ENCODE peak calls at places on chromosome 3, in nine cellular contexts. W is fibroblast of lung, S is kidney, F is H1, E is PC-3, U is astrocyte, T is MM.1S, G is Karpas-422, A is HCT116. D is an unnamed sample.

GRCh38 chr3:197800379-197800778 is 9.3 kb downstream of the LRCH3 start:
- DNase-seq in A (no peak), W (peak), U (peak), S (no peak), T (no peak), G (no peak), E (no peak), F (no peak), D (no peak)

GRCh38 chr3:37862219-37862711 is 585 bp downstream of the CTDSPL start:
- DNase-seq in T (no peak), W (peak), U (no peak), E (no peak), A (no peak), G (no peak), F (peak), S (peak), D (peak)

GRCh38 chr3:107598926-107599754 is 76.4 kb downstream of the BBX start:
- DNase-seq in F (no peak), W (peak), U (peak), T (no peak), E (peak), S (peak), A (no peak), G (peak), D (peak)

GRCh38 chr3:43288366-43288765 is 2.0 kb downstream of the SNRK start:
- DNase-seq in S (no peak), W (peak), A (no peak), G (peak), T (peak), U (peak), F (no peak), E (peak), D (no peak)

GRCh38 chr3:31701286-31701685 is 168.6 kb downstream of the STT3B start:
- DNase-seq in E (no peak), T (no peak), U (no peak), A (no peak), G (no peak), S (no peak), W (no peak), F (no peak), D (no peak)

GRCh38 chr3:18295171-18295920 is 129.8 kb downstream of the SATB1 start:
- DNase-seq in F (peak), S (peak), U (peak), G (peak), A (peak), W (peak), T (peak), E (peak), D (peak)

GRCh38 chr3:29313981-29314726 is 33.3 kb downstream of the RBMS3 start:
- DNase-seq in U (no peak), S (no peak), A (no peak), F (no peak), W (no peak), G (no peak), E (no peak), T (no peak), D (no peak)

GRCh38 chr3:168249539-168250414 is 154.1 kb upstream of the GOLIM4 start:
- DNase-seq in U (peak), G (no peak), A (peak), S (peak), F (peak), W (peak), E (peak), T (peak), D (peak)

GRCh38 chr3:193737191-193737751 is 144.3 kb downstream of the OPA1 start:
- DNase-seq in T (no peak), W (no peak), E (no peak), F (no peak), G (no peak), U (no peak), A (no peak), S (no peak), D (peak)

GRCh38 chr3:13152826-13153710 is 79.8 kb upstream of the IQSEC1 start:
- DNase-seq in T (no peak), A (no peak), F (no peak), W (no peak), S (peak), G (no peak), U (no peak), E (no peak), D (peak)

GRCh38 chr3:124163689-124164088 is 171.8 kb upstream of the ROPN1 start:
- DNase-seq in E (no peak), F (no peak), G (no peak), A (no peak), U (no peak), T (no peak), S (no peak), W (no peak), D (no peak)

GRCh38 chr3:185152433-185153169 is at the start of gene C3orf70:
- DNase-seq in W (peak), T (peak), E (peak), A (no peak), U (peak), S (peak), G (no peak), F (peak), D (peak)

GRCh38 chr3:86990734-86991481 is at the start of gene VGLL3:
- DNase-seq in S (peak), U (peak), T (peak), E (peak), G (no peak), A (no peak), W (peak), F (peak), D (peak)

GRCh38 chr3:10007126-10007782 is 19.0 kb upstream of the FANCD2 start:
- DNase-seq in E (no peak), W (no peak), G (no peak), F (no peak), U (no peak), S (no peak), A (no peak), T (no peak), D (no peak)

GRCh38 chr3:6220361-6220957 is 640.5 kb upstream of the GRM7 start:
- DNase-seq in T (no peak), U (no peak), E (no peak), S (no peak), W (no peak), A (no peak), G (no peak), F (no peak), D (no peak)

GRCh38 chr3:112128843-112129727 is 4.0 kb downstream of the GCSAM start:
- DNase-seq in G (peak), W (peak), A (no peak), T (peak), E (peak), S (no peak), F (no peak), U (peak), D (no peak)

GRCh38 chr3:88235102-88235501 is 85.3 kb downstream of the C3orf38 start:
- DNase-seq in S (no peak), A (no peak), G (no peak), W (peak), T (no peak), E (peak), F (no peak), U (peak), D (no peak)

GRCh38 chr3:101903426-101903825 is 54.1 kb downstream of the NFKBIZ start:
- DNase-seq in U (peak), T (no peak), W (peak), A (no peak), S (no peak), F (no peak), G (no peak), E (peak), D (no peak)

GRCh38 chr3:131917006-131917405 is 117.8 kb downstream of the CPNE4 start:
- DNase-seq in G (no peak), T (no peak), U (no peak), F (no peak), E (no peak), W (peak), S (no peak), A (no peak), D (no peak)

GRCh38 chr3:73503781-73504180 is 121.0 kb downstream of the PDZRN3 start:
- DNase-seq in U (no peak), T (peak), G (no peak), E (no peak), W (peak), A (no peak), F (no peak), S (no peak), D (no peak)

GRCh38 chr3:42876940-42877720 is 1.5 kb upstream of the CYP8B1 start:
- DNase-seq in G (peak), W (no peak), S (no peak), A (no peak), U (no peak), E (no peak), F (no peak), T (no peak), D (peak)

GRCh38 chr3:46100812-46101211 is 73.5 kb upstream of the XCR1 start:
- DNase-seq in W (no peak), E (no peak), S (no peak), F (no peak), G (no peak), A (no peak), T (no peak), U (no peak), D (no peak)

GRCh38 chr3:38473229-38473628 is 19.5 kb downstream of the ACVR2B start:
- DNase-seq in W (no peak), S (no peak), G (no peak), F (no peak), U (no peak), E (no peak), T (no peak), A (no peak), D (no peak)

GRCh38 chr3:48708481-48708889 is 8.5 kb downstream of the IP6K2 start:
- DNase-seq in U (peak), G (no peak), S (no peak), A (no peak), F (no peak), T (no peak), E (peak), W (peak), D (no peak)

GRCh38 chr3:25532763-25533162 is 104.7 kb downstream of the RARB start:
- DNase-seq in S (no peak), W (no peak), A (peak), F (peak), U (no peak), T (peak), G (peak), E (peak), D (peak)

GRCh38 chr3:53151465-53151864 is 9.5 kb upstream of the PRKCD start:
- DNase-seq in G (no peak), F (no peak), W (no peak), A (no peak), S (no peak), T (no peak), E (no peak), U (no peak), D (no peak)

GRCh38 chr3:120615863-120616599 is 19.9 kb downstream of the NDUFB4 start:
- DNase-seq in S (peak), F (no peak), U (peak), E (peak), G (no peak), T (no peak), W (peak), A (no peak), D (no peak)

GRCh38 chr3:144060881-144061280 is 89.3 kb downstream of the DIPK2A start:
- DNase-seq in G (no peak), U (no peak), E (no peak), A (no peak), S (no peak), F (no peak), W (no peak), T (no peak), D (no peak)

GRCh38 chr3:57545636-57546268 is 1.6 kb upstream of the DNAH12 start:
- DNase-seq in W (peak), S (no peak), E (no peak), U (peak), G (no peak), T (no peak), F (no peak), A (no peak), D (no peak)

GRCh38 chr3:57538465-57538864 is 5.7 kb downstream of the DNAH12 start:
- DNase-seq in S (no peak), W (no peak), E (no peak), U (no peak), T (no peak), G (no peak), F (no peak), A (no peak), D (no peak)

GRCh38 chr3:57546616-57547015 is 2.5 kb upstream of the DNAH12 start:
- DNase-seq in E (no peak), A (no peak), W (no peak), U (no peak), T (no peak), G (no peak), S (no peak), F (no peak), D (no peak)

GRCh38 chr3:57544181-57545125 is at the start of gene DNAH12:
- DNase-seq in W (peak), A (no peak), E (peak), U (peak), S (peak), F (peak), G (peak), T (no peak), D (peak)
- H3K9ac ChIP-seq in W (no peak), A (no peak), E (no peak), U (peak), S (peak), F (no peak), G (no peak), T (no peak), D (peak)

GRCh38 chr3:159904455-159904854 is 84.2 kb upstream of the IL12A start:
- DNase-seq in S (no peak), U (no peak), G (peak), T (no peak), W (no peak), F (no peak), E (no peak), A (no peak), D (no peak)
- H3K4me3 ChIP-seq in S (no peak), U (no peak), G (peak), T (no peak), W (no peak), F (no peak), E (no peak), A (no peak), D (no peak)

GRCh38 chr3:146138904-146139303 is 22.1 kb downstream of the PLOD2 start:
- DNase-seq in E (no peak), U (no peak), S (no peak), W (no peak), G (no peak), A (no peak), T (no peak), F (no peak), D (no peak)
- H3K27ac ChIP-seq in E (no peak), U (no peak), S (no peak), W (no peak), G (no peak), A (no peak), T (no peak), F (no peak), D (no peak)

GRCh38 chr3:65953301-65953812 is 85.4 kb downstream of the MAGI1 start:
- DNase-seq in A (peak), W (peak), S (peak), U (peak), T (peak), F (peak), G (no peak), E (peak), D (peak)

GRCh38 chr3:65948833-65949573 is 89.7 kb downstream of the MAGI1 start:
- DNase-seq in F (no peak), U (no peak), A (no peak), W (no peak), T (no peak), G (no peak), S (no peak), E (no peak), D (no peak)

GRCh38 chr3:65952842-65953241 is 85.9 kb downstream of the MAGI1 start:
- DNase-seq in W (no peak), A (no peak), G (no peak), S (no peak), U (no peak), T (no peak), E (no peak), F (no peak), D (no peak)

GRCh38 chr3:65951836-65952505 is 86.7 kb downstream of the MAGI1 start:
- DNase-seq in E (peak), W (peak), S (no peak), T (no peak), A (peak), F (no peak), G (no peak), U (peak), D (no peak)

GRCh38 chr3:65950340-65951326 is 88.1 kb downstream of the MAGI1 start:
- DNase-seq in T (no peak), G (no peak), F (no peak), S (no peak), A (no peak), E (no peak), U (no peak), W (no peak), D (peak)
- H3K9ac ChIP-seq in T (no peak), G (no peak), F (no peak), S (no peak), A (no peak), E (no peak), U (no peak), W (no peak), D (no peak)

DNA sequence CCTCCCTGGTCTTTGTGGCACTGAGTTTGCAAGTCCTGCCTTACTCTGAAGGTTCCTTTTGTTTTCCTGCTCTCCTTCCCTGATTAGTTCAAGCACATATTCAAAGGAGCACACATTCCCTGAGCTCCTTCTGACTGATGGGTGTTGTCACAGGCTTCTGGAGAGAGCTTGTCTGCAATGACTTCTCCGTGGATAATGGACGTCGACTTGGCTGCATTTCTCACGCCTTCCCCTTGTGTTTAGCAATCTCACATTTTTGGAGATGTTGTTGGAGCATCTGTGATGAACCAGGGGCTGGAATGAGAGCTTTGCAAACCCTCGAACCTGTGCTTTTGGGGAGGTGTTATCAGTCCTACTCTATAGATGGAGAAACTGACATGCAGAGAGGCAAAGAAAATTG is 375.4 kb upstream of the PROK2 start:
- DNase-seq in G (no peak), S (no peak), F (no peak), A (no peak), E (no peak), W (no peak), U (no peak), T (no peak), D (no peak)
- H3K4me3 ChIP-seq in G (no peak), S (no peak), F (no peak), A (no peak), E (no peak), W (no peak), U (no peak), T (no peak), D (no peak)

GRCh38 chr3:57556459-57557087 is 499 bp downstream of the PDE12 start:
- DNase-seq in F (peak), W (peak), U (peak), T (peak), E (peak), A (no peak), S (peak), G (peak), D (no peak)
- H3K27ac ChIP-seq in F (no peak), W (peak), U (peak), T (peak), E (peak), A (peak), S (peak), G (peak), D (peak)

GRCh38 chr3:14423197-14423743 is 20.9 kb downstream of the SLC6A6 start:
- DNase-seq in F (no peak), A (no peak), U (no peak), T (no peak), E (peak), G (no peak), S (no peak), W (no peak), D (no peak)
- H3K9ac ChIP-seq in F (no peak), A (no peak), U (no peak), T (no peak), E (no peak), G (no peak), S (no peak), W (no peak), D (no peak)

DNA sequence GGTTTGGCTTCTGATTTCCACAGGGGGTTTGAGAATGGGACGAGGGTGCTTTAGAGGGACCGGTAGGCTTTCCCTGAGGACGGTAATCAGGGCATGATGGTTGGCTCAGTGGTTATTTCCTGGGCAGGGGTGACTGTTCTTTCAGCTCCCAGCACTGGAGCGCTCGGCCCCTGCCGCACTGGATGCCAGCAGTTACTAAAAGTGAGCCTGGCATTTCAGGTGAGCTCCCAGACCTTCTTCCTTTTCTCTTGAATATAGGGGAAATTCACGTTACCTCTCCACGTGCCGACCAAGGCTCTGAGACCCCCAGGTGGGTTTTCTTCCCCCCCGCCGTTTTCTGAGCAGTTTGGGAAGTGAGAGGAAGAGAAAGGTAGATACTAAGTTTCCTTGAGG is 1.0 kb downstream of the TEX264 start:
- DNase-seq in E (no peak), F (no peak), W (no peak), S (no peak), A (no peak), U (no peak), G (no peak), T (no peak), D (peak)
- H3K4me3 ChIP-seq in E (peak), F (peak), W (peak), S (peak), A (peak), U (peak), G (peak), T (peak), D (peak)